ENCODE peak calls at places on chromosomes 2 and 18, in nine cellular contexts. K is A549; X is right lobe of liver; B is MM.1S; E is anterior cingulate cortex; Z is dorsolateral prefrontal cortex; P is GM12865; S is choroid plexus epithelial cell; I is activated T-helper 9 cell treated with anti-CD3 and anti-CD28 coated beads, Interleukin-2, amount 50 U/mL, for 16 hours. J is an unnamed sample.

GRCh38 chr2:162090109-162090508 is 16.1 kb upstream of the DPP4 start:
- DNase-seq in K (no peak), X (no peak), B (no peak), E (no peak), Z (no peak), P (no peak), S (no peak), I (no peak), J (no peak)

GRCh38 chr2:55843096-55843991 is 80.2 kb downstream of the EFEMP1 start:
- DNase-seq in K (peak), X (no peak), B (no peak), E (no peak), Z (no peak), P (no peak), S (peak), I (no peak), J (no peak)

GRCh38 chr2:85790499-85790898 is 36.7 kb downstream of the ATOH8 start:
- DNase-seq in K (no peak), X (no peak), B (no peak), E (no peak), Z (no peak), P (no peak), S (no peak), I (no peak), J (no peak)

GRCh38 chr2:236550298-236550697 is 19.3 kb upstream of the ACKR3 start:
- DNase-seq in K (no peak), X (no peak), B (no peak), E (no peak), Z (no peak), P (peak), S (no peak), I (no peak), J (no peak)

GRCh38 chr2:101847661-101848339 is 144.0 kb upstream of the IL1R2 start:
- DNase-seq in K (no peak), X (no peak), B (no peak), E (no peak), Z (no peak), P (no peak), S (no peak), I (no peak), J (no peak)

GRCh38 chr2:128736689-128737545 is 418.2 kb upstream of the HS6ST1 start:
- DNase-seq in K (peak), X (peak), B (peak), E (peak), Z (peak), P (peak), S (peak), I (peak), J (peak)

GRCh38 chr2:162053066-162053807 is 20.8 kb downstream of the DPP4 start:
- DNase-seq in K (no peak), X (no peak), B (no peak), E (no peak), Z (no peak), P (no peak), S (no peak), I (no peak), J (no peak)

GRCh38 chr2:233823731-233824121 is 30.6 kb downstream of the HJURP start:
- DNase-seq in K (no peak), X (no peak), B (no peak), E (no peak), Z (no peak), P (no peak), S (no peak), I (no peak), J (no peak)

GRCh38 chr2:12202301-12202700 is 455.9 kb downstream of the LPIN1 start:
- DNase-seq in K (no peak), X (no peak), B (no peak), E (no peak), Z (no peak), P (no peak), S (peak), I (no peak), J (no peak)

GRCh38 chr18:79396431-79397287 is 929 bp downstream of the NFATC1 start:
- DNase-seq in K (no peak), X (no peak), B (no peak), E (no peak), Z (no peak), P (peak), S (peak), I (no peak), J (no peak)

GRCh38 chr2:133500967-133501366 is 67.3 kb downstream of the NCKAP5 start:
- DNase-seq in K (no peak), X (no peak), B (no peak), E (no peak), Z (no peak), P (no peak), S (no peak), I (no peak), J (no peak)

GRCh38 chr2:227655454-227655853 is 11.2 kb upstream of the SCYGR5 start:
- DNase-seq in K (peak), X (no peak), B (no peak), E (no peak), Z (no peak), P (no peak), S (peak), I (no peak), J (peak)

GRCh38 chr2:854460-854859 is 96.2 kb upstream of the SNTG2 start:
- DNase-seq in K (peak), X (no peak), B (no peak), E (no peak), Z (no peak), P (peak), S (peak), I (no peak), J (no peak)

GRCh38 chr2:1718339-1719220 is 25.7 kb downstream of the PXDN start:
- DNase-seq in K (no peak), X (peak), B (no peak), E (no peak), Z (no peak), P (no peak), S (no peak), I (no peak), J (no peak)

GRCh38 chr2:23363831-23364230 is 21.1 kb upstream of the KLHL29 start:
- DNase-seq in K (no peak), X (no peak), B (no peak), E (no peak), Z (no peak), P (no peak), S (no peak), I (no peak), J (no peak)

GRCh38 chr2:65438137-65438899 is 5.9 kb upstream of the SPRED2 start:
- DNase-seq in K (no peak), X (no peak), B (no peak), E (no peak), Z (no peak), P (no peak), S (no peak), I (no peak), J (no peak)

GRCh38 chr2:241655516-241656189 is 18.2 kb downstream of the ATG4B start:
- DNase-seq in K (no peak), X (no peak), B (no peak), E (no peak), Z (no peak), P (no peak), S (no peak), I (no peak), J (no peak)

GRCh38 chr2:54336136-54336976 is 80.3 kb upstream of the TSPYL6 start:
- DNase-seq in K (no peak), X (no peak), B (no peak), E (no peak), Z (no peak), P (no peak), S (peak), I (no peak), J (no peak)

GRCh38 chr18:8801263-8801901 is 96.0 kb downstream of the MTCL1 start:
- DNase-seq in K (no peak), X (no peak), B (no peak), E (no peak), Z (no peak), P (no peak), S (peak), I (no peak), J (no peak)

GRCh38 chr2:195537811-195538210 is 119.2 kb upstream of the SLC39A10 start:
- DNase-seq in K (no peak), X (no peak), B (no peak), E (no peak), Z (no peak), P (no peak), S (no peak), I (no peak), J (no peak)

GRCh38 chr2:1836321-1836860 is 92.1 kb upstream of the PXDN start:
- DNase-seq in K (no peak), X (no peak), B (no peak), E (no peak), Z (no peak), P (no peak), S (no peak), I (no peak), J (no peak)

GRCh38 chr2:157967856-157968255 is 91.7 kb upstream of the ACVR1 start:
- DNase-seq in K (no peak), X (no peak), B (no peak), E (no peak), Z (no peak), P (no peak), S (no peak), I (no peak), J (no peak)

GRCh38 chr2:153477096-153477555 is 1.4 kb downstream of the RPRM start:
- DNase-seq in K (no peak), X (no peak), B (no peak), E (no peak), Z (no peak), P (no peak), S (peak), I (no peak), J (no peak)

GRCh38 chr2:72145658-72146329 is 1.9 kb downstream of the CYP26B1 start:
- DNase-seq in K (no peak), X (no peak), B (no peak), E (no peak), Z (no peak), P (no peak), S (no peak), I (no peak), J (no peak)

GRCh38 chr2:4763009-4763408 is 929.2 kb upstream of the SOX11 start:
- DNase-seq in K (no peak), X (no peak), B (no peak), E (no peak), Z (no peak), P (no peak), S (peak), I (no peak), J (no peak)

GRCh38 chr18:3067213-3068118 is 54.5 kb upstream of the LPIN2 start:
- DNase-seq in K (no peak), X (peak), B (peak), E (no peak), Z (no peak), P (peak), S (no peak), I (no peak), J (no peak)

GRCh38 chr2:172516299-172516698 is 39.6 kb upstream of the PDK1 start:
- DNase-seq in K (no peak), X (no peak), B (no peak), E (no peak), Z (no peak), P (no peak), S (peak), I (no peak), J (no peak)

GRCh38 chr2:9400268-9401058 is 22.9 kb downstream of the ITGB1BP1 start:
- DNase-seq in K (no peak), X (no peak), B (no peak), E (no peak), Z (no peak), P (no peak), S (no peak), I (no peak), J (no peak)

GRCh38 chr2:207603486-207603885 is 21.7 kb downstream of the METTL21A start:
- DNase-seq in K (no peak), X (no peak), B (no peak), E (no peak), Z (no peak), P (no peak), S (no peak), I (no peak), J (no peak)

GRCh38 chr2:230124235-230124634 is 55.5 kb upstream of the SLC16A14 start:
- DNase-seq in K (no peak), X (no peak), B (no peak), E (no peak), Z (no peak), P (no peak), S (no peak), I (no peak), J (no peak)

J was measured in brain pericyte.